ENCODE peak calls at places on chromosomes 3 and 15, in four cellular contexts. R is midbrain; Z is activated T-helper 1 cell treated with anti-CD3 and anti-CD28 coated beads, Interleukin-12 subunit alpha, Interleukin-12 subunit beta, Interleukin-2, Interleukin-4 antibody, amounts not matched to agents 30 ng/mL and 10 ng/mL and 1 ng/mL, durations not matched to agents 14 hours and 24 hours and 36 hours; C is C1 segment of cervical spinal cord. O is an unnamed sample.

GRCh38 chr15:64895285-64896065 is 16.2 kb upstream of the ANKDD1A start:
- DNase-seq in R (peak), Z (peak), C (no peak), O (no peak)

GRCh38 chr3:196918968-196919367 is 23.4 kb downstream of the NCBP2 start:
- DNase-seq in R (no peak), Z (no peak), C (no peak), O (no peak)

GRCh38 chr3:64900916-64901903 is 213.4 kb upstream of the ADAMTS9 start:
- DNase-seq in R (no peak), Z (no peak), C (no peak), O (no peak)

GRCh38 chr3:127221062-127222035 is 28.4 kb downstream of the PRR23E start:
- DNase-seq in R (no peak), Z (no peak), C (no peak), O (no peak)

GRCh38 chr15:22780267-22780666 is 6.2 kb upstream of the NIPA1 start:
- DNase-seq in R (no peak), Z (no peak), C (no peak), O (no peak)

GRCh38 chr3:156150434-156151066 is 30.2 kb downstream of the KCNAB1 start:
- DNase-seq in R (peak), Z (no peak), C (no peak), O (peak)

GRCh38 chr3:142127941-142128658 is 21.2 kb downstream of the TFDP2 start:
- DNase-seq in R (no peak), Z (no peak), C (no peak), O (no peak)

GRCh38 chr3:134067311-134068161 is 37.8 kb upstream of the SLCO2A1 start:
- DNase-seq in R (no peak), Z (no peak), C (no peak), O (no peak)

GRCh38 chr3:15859507-15860013 is 61.8 kb upstream of the ANKRD28 start:
- DNase-seq in R (peak), Z (peak), C (peak), O (peak)

GRCh38 chr15:43515731-43516130 is 1.7 kb upstream of the MAP1A start:
- DNase-seq in R (no peak), Z (no peak), C (no peak), O (no peak)

O was measured in HCT116.